ENCODE peak calls at places on chromosomes 4 and X, in four cellular contexts. A is frontal cortex, V is Calu3, U is NCI-H146. O is an unnamed sample.

GRCh38 chr4:82704156-82704555 is 94.4 kb downstream of the SCD5 start:
- DNase-seq in U (no peak), V (no peak), A (no peak), O (no peak)

GRCh38 chrX:153421856-153422255 is 10.6 kb downstream of the ZFP92 start:
- DNase-seq in V (no peak), A (no peak), U (no peak), O (no peak)

GRCh38 chrX:80229626-80230025 is 190.6 kb upstream of the TENT5D start:
- DNase-seq in V (no peak), U (no peak), A (no peak), O (no peak)

GRCh38 chrX:57516491-57516890 is 75.3 kb upstream of the ZXDB start:
- DNase-seq in U (no peak), A (no peak), V (no peak), O (no peak)

GRCh38 chr4:11976726-11977263 is 548.1 kb upstream of the HS3ST1 start:
- DNase-seq in V (no peak), U (no peak), A (no peak), O (no peak)

GRCh38 chrX:35251229-35251628 is 308.6 kb downstream of the FAM47B start:
- DNase-seq in A (no peak), U (no peak), V (no peak), O (no peak)

GRCh38 chrX:151722241-151722846 is 6.5 kb downstream of the FATE1 start:
- DNase-seq in U (peak; percentile 6), V (peak; percentile 37), A (no peak), O (peak; percentile 68)

GRCh38 chrX:1283093-1283492 is 14.5 kb downstream of the CSF2RA start:
- DNase-seq in U (no peak), V (no peak), A (no peak), O (no peak)

GRCh38 chrX:114800719-114801118 is 216.7 kb downstream of the IL13RA2 start:
- DNase-seq in U (no peak), V (peak; percentile 48), A (no peak), O (no peak)

GRCh38 chrX:132940727-132941162 is 17.7 kb downstream of the HS6ST2 start:
- DNase-seq in U (no peak), A (no peak), V (peak; percentile 66), O (no peak)

GRCh38 chr4:165060938-165061337 is 7.3 kb downstream of the TRIM75 start:
- DNase-seq in A (no peak), U (no peak), V (no peak), O (no peak)

GRCh38 chr4:127138586-127138985 is 494.2 kb upstream of the INTU start:
- DNase-seq in U (no peak), V (no peak), A (no peak), O (no peak)

GRCh38 chr4:25367004-25367621 is 9.9 kb upstream of the ANAPC4 start:
- DNase-seq in V (no peak), U (peak; percentile 43), A (peak; percentile 21), O (peak; percentile 56)

GRCh38 chr4:86398187-86398586 is 38.3 kb upstream of the MAPK10 start:
- DNase-seq in A (no peak), V (no peak), U (no peak), O (no peak)

GRCh38 chrX:55488559-55489314 is 911 bp downstream of the USP51 start:
- DNase-seq in V (peak; percentile 48), A (peak; percentile 44), U (peak; percentile 22), O (peak; percentile 71)

GRCh38 chr4:54167508-54167907 is 61.6 kb upstream of the PDGFRA start:
- DNase-seq in V (no peak), A (no peak), U (no peak), O (no peak)

GRCh38 chr4:81164623-81165416 is 50.2 kb downstream of the PRKG2 start:
- DNase-seq in U (no peak), A (no peak), V (peak; percentile 35), O (peak; percentile 42)

GRCh38 chrX:30302957-30303356 is 6.2 kb downstream of the NR0B1 start:
- DNase-seq in A (no peak), V (peak; percentile 16), U (no peak), O (no peak)

GRCh38 chrX:9253211-9253610 is 211.6 kb upstream of the TBL1X start:
- DNase-seq in V (no peak), A (no peak), U (no peak), O (no peak)